ENCODE peak calls at places on chromosome 1, in five cellular contexts. Z is activated naive CD8-positive, alpha-beta T cell treated with anti-CD3 and anti-CD28 coated beads for 36 hours; L is iPS-NIHi11; X is NCI-H1092; V is NAMALWA. J is an unnamed sample.

GRCh38 chr1:186617860-186618780 is 62.1 kb downstream of the PTGS2 start:
- DNase-seq in Z (peak), L (no peak), X (no peak), V (peak), J (peak)

GRCh38 chr1:185292237-185292636 is 24.8 kb downstream of the IVNS1ABP start:
- DNase-seq in Z (no peak), L (no peak), X (no peak), V (no peak), J (no peak)

GRCh38 chr1:153565529-153566374 is at the start of gene S100A2:
- DNase-seq in Z (peak), L (peak), X (peak), V (peak), J (peak)

GRCh38 chr1:55064071-55064581 is 24.8 kb downstream of the PCSK9 start:
- DNase-seq in Z (no peak), L (peak), X (peak), V (peak), J (no peak)

GRCh38 chr1:87685366-87686136 is 356.9 kb downstream of the LMO4 start:
- DNase-seq in Z (no peak), L (peak), X (no peak), V (no peak), J (no peak)

GRCh38 chr1:115277276-115277675 is 60.8 kb downstream of the NGF start:
- DNase-seq in Z (peak), L (no peak), X (no peak), V (no peak), J (no peak)

GRCh38 chr1:174397261-174397660 is 50.5 kb upstream of the GPR52 start:
- DNase-seq in Z (no peak), L (no peak), X (no peak), V (no peak), J (no peak)

GRCh38 chr1:117166076-117166475 is 44.5 kb upstream of the TRIM45 start:
- DNase-seq in Z (no peak), L (no peak), X (no peak), V (no peak), J (no peak)

GRCh38 chr1:180632326-180633088 is 685 bp downstream of the XPR1 start:
- DNase-seq in Z (peak), L (peak), X (no peak), V (peak), J (peak)

GRCh38 chr1:167681497-167682102 is 40.2 kb upstream of the MPZL1 start:
- DNase-seq in Z (no peak), L (no peak), X (no peak), V (no peak), J (no peak)

GRCh38 chr1:89687254-89687653 is 54.3 kb downstream of the LRRC8C start:
- DNase-seq in Z (no peak), L (no peak), X (no peak), V (no peak), J (no peak)

GRCh38 chr1:198669023-198669698 is 30.3 kb downstream of the PTPRC start:
- DNase-seq in Z (no peak), L (no peak), X (no peak), V (peak), J (no peak)

GRCh38 chr1:226964068-226964425 is 24.0 kb downstream of the COQ8A start:
- DNase-seq in Z (no peak), L (no peak), X (no peak), V (no peak), J (no peak)

GRCh38 chr1:214402583-214403216 is 121.7 kb downstream of the SMYD2 start:
- DNase-seq in Z (no peak), L (no peak), X (no peak), V (no peak), J (no peak)

GRCh38 chr1:19664453-19665043 is at the start of gene HTR6:
- DNase-seq in Z (peak), L (peak), X (no peak), V (no peak), J (peak)

GRCh38 chr1:205743977-205744376 is 6.0 kb downstream of the NUCKS1 start:
- DNase-seq in Z (no peak), L (no peak), X (no peak), V (no peak), J (no peak)